ENCODE peak calls at places on chromosomes 2 and 18, in eight cellular contexts. W, J, C, H, F, T, B and I are unnamed samples.
A peak's percentile ranks its signal among the peaks of the same experiment; 100 is the strongest.

GRCh38 chr2:105952131-105952530 is 207.4 kb downstream of the NCK2 start:
- DNase-seq in J (no peak), C (no peak), T (no peak), F (no peak), W (no peak), H (no peak), B (no peak), I (no peak)

GRCh38 chr2:3102915-3103569 is 274.6 kb downstream of the EIPR1 start:
- DNase-seq in B (no peak), W (no peak), F (no peak), J (no peak), H (no peak), T (no peak), C (no peak), I (no peak)

GRCh38 chr2:228318218-228318617 is 136.7 kb upstream of the SPHKAP start:
- DNase-seq in J (no peak), T (no peak), F (no peak), H (no peak), C (no peak), W (peak; percentile 0), B (no peak), I (no peak)

GRCh38 chr2:9668686-9669338 is 38.0 kb upstream of the YWHAQ start:
- DNase-seq in H (no peak), J (no peak), F (no peak), W (no peak), B (no peak), C (no peak), T (no peak), I (no peak)

GRCh38 chr18:11994708-11995444 is 13.6 kb downstream of the IMPA2 start:
- DNase-seq in F (no peak), B (no peak), T (no peak), C (no peak), J (no peak), H (peak; percentile 95), W (no peak), I (no peak)

GRCh38 chr18:49628993-49629795 is 67.3 kb downstream of the LIPG start:
- DNase-seq in H (no peak), J (no peak), C (no peak), W (no peak), B (no peak), F (no peak), T (peak; percentile 26), I (no peak)

GRCh38 chr18:62717059-62717849 is 1.9 kb downstream of the PHLPP1 start:
- DNase-seq in C (peak; percentile 56), F (peak; percentile 38), H (peak; percentile 53), T (peak; percentile 63), W (peak; percentile 70), J (peak; percentile 22), B (no peak), I (peak; percentile 21)

GRCh38 chr2:11822746-11823411 is 76.4 kb downstream of the LPIN1 start:
- DNase-seq in B (no peak), H (no peak), C (no peak), F (no peak), J (no peak), T (no peak), W (no peak), I (no peak)

GRCh38 chr2:117470311-117471095 is 344.0 kb upstream of the DDX18 start:
- DNase-seq in F (no peak), J (no peak), H (peak; percentile 8), W (no peak), B (no peak), T (peak; percentile 22), C (no peak), I (peak; percentile 18)

GRCh38 chr2:228648541-228648940 is 467.1 kb upstream of the SPHKAP start:
- DNase-seq in C (no peak), H (no peak), B (no peak), F (no peak), W (no peak), T (no peak), J (no peak), I (no peak)

GRCh38 chr2:8006626-8007025 is 675.2 kb upstream of the ID2 start:
- DNase-seq in B (no peak), C (no peak), T (no peak), H (no peak), F (no peak), J (no peak), W (no peak), I (no peak)

GRCh38 chr2:28716265-28716865 is 35.3 kb upstream of the PPP1CB start:
- DNase-seq in W (peak; percentile 91), J (no peak), F (peak; percentile 18), H (peak; percentile 95), T (peak; percentile 56), B (no peak), C (peak; percentile 25), I (no peak)

GRCh38 chr2:207506426-207506825 is 23.3 kb upstream of the CREB1 start:
- DNase-seq in H (no peak), T (no peak), J (no peak), B (no peak), C (no peak), W (no peak), F (no peak), I (no peak)

GRCh38 chr2:159187095-159187494 is 99.4 kb downstream of the WDSUB1 start:
- DNase-seq in C (no peak), T (no peak), H (no peak), J (no peak), B (no peak), W (peak; percentile 76), F (no peak), I (no peak)